ENCODE peak calls at places on chromosomes 6 and 20, in four cellular contexts. One of them, this sample, is unnamed.

GRCh38 chr20:37711987-37712961 is 18.4 kb downstream of the CTNNBL1 start:
- DNase-seq in Kasumi-1: no peak
- DNase-seq in effector CD4-positive, alpha-beta T cell: no peak
- DNase-seq in RPMI8226: no peak
- DNase-seq in this sample: no peak

GRCh38 chr20:20393770-20394169 is 25.9 kb downstream of the INSM1 start:
- DNase-seq in Kasumi-1: peak
- DNase-seq in effector CD4-positive, alpha-beta T cell: no peak
- DNase-seq in RPMI8226: no peak
- DNase-seq in this sample: peak

GRCh38 chr6:487956-488355 is 96.4 kb downstream of the IRF4 start:
- DNase-seq in effector CD4-positive, alpha-beta T cell: no peak
- DNase-seq in RPMI8226: no peak
- DNase-seq in Kasumi-1: no peak
- DNase-seq in this sample: peak

GRCh38 chr6:6176132-6176531 is 144.3 kb downstream of the F13A1 start:
- DNase-seq in effector CD4-positive, alpha-beta T cell: no peak
- DNase-seq in Kasumi-1: no peak
- DNase-seq in RPMI8226: no peak
- DNase-seq in this sample: no peak

GRCh38 chr6:105346052-105346451 is 56.8 kb downstream of the PREP start:
- DNase-seq in Kasumi-1: no peak
- DNase-seq in RPMI8226: no peak
- DNase-seq in effector CD4-positive, alpha-beta T cell: no peak
- DNase-seq in this sample: no peak

GRCh38 chr6:11354019-11354418 is 121.6 kb upstream of the NEDD9 start:
- DNase-seq in Kasumi-1: no peak
- DNase-seq in effector CD4-positive, alpha-beta T cell: peak
- DNase-seq in RPMI8226: no peak
- DNase-seq in this sample: peak

GRCh38 chr20:32155017-32155965 is 45.8 kb downstream of the TM9SF4 start:
- DNase-seq in RPMI8226: peak
- DNase-seq in Kasumi-1: peak
- DNase-seq in effector CD4-positive, alpha-beta T cell: no peak
- DNase-seq in this sample: peak

GRCh38 chr6:141957271-141957670 is 175.5 kb upstream of the GJE1 start:
- DNase-seq in Kasumi-1: no peak
- DNase-seq in RPMI8226: no peak
- DNase-seq in effector CD4-positive, alpha-beta T cell: no peak
- DNase-seq in this sample: no peak

GRCh38 chr6:148926478-148926877 is 179.6 kb downstream of the UST start:
- DNase-seq in Kasumi-1: no peak
- DNase-seq in RPMI8226: no peak
- DNase-seq in effector CD4-positive, alpha-beta T cell: no peak
- DNase-seq in this sample: no peak

GRCh38 chr20:37185681-37186080 is 6.3 kb upstream of the MROH8 start:
- DNase-seq in RPMI8226: peak
- DNase-seq in effector CD4-positive, alpha-beta T cell: no peak
- DNase-seq in Kasumi-1: no peak
- DNase-seq in this sample: no peak

GRCh38 chr6:169923468-169924464 is 172.3 kb downstream of the ERMARD start:
- DNase-seq in effector CD4-positive, alpha-beta T cell: no peak
- DNase-seq in RPMI8226: no peak
- DNase-seq in Kasumi-1: no peak
- DNase-seq in this sample: no peak

GRCh38 chr6:41451515-41452163 is 94.5 kb upstream of the FOXP4 start:
- DNase-seq in effector CD4-positive, alpha-beta T cell: no peak
- DNase-seq in RPMI8226: no peak
- DNase-seq in Kasumi-1: no peak
- DNase-seq in this sample: no peak

GRCh38 chr20:32164984-32165735 is 42.4 kb downstream of the PLAGL2 start:
- DNase-seq in RPMI8226: no peak
- DNase-seq in Kasumi-1: no peak
- DNase-seq in effector CD4-positive, alpha-beta T cell: no peak
- DNase-seq in this sample: no peak

GRCh38 chr6:33505544-33506330 is 51.4 kb downstream of the ZBTB9 start:
- DNase-seq in Kasumi-1: no peak
- DNase-seq in effector CD4-positive, alpha-beta T cell: no peak
- DNase-seq in RPMI8226: no peak
- DNase-seq in this sample: no peak

GRCh38 chr6:72553531-72554202 is 68.2 kb upstream of the KCNQ5 start:
- DNase-seq in RPMI8226: no peak
- DNase-seq in effector CD4-positive, alpha-beta T cell: no peak
- DNase-seq in Kasumi-1: no peak
- DNase-seq in this sample: peak

GRCh38 chr6:15493437-15494168 is 169.2 kb downstream of the DTNBP1 start:
- DNase-seq in Kasumi-1: no peak
- DNase-seq in RPMI8226: no peak
- DNase-seq in effector CD4-positive, alpha-beta T cell: no peak
- DNase-seq in this sample: no peak

GRCh38 chr6:107600111-107600510 is 110.2 kb downstream of the SOBP start:
- DNase-seq in effector CD4-positive, alpha-beta T cell: no peak
- DNase-seq in Kasumi-1: no peak
- DNase-seq in RPMI8226: no peak
- DNase-seq in this sample: no peak

GRCh38 chr6:85569323-85569722 is 24.3 kb downstream of the SNX14 start:
- DNase-seq in Kasumi-1: no peak
- DNase-seq in RPMI8226: no peak
- DNase-seq in effector CD4-positive, alpha-beta T cell: no peak
- DNase-seq in this sample: no peak

GRCh38 chr6:56549014-56549413 is 93.7 kb downstream of the DST start:
- DNase-seq in effector CD4-positive, alpha-beta T cell: no peak
- DNase-seq in Kasumi-1: peak
- DNase-seq in RPMI8226: no peak
- DNase-seq in this sample: no peak

GRCh38 chr6:3791526-3792212 is 40.2 kb upstream of the PXDC1 start:
- DNase-seq in effector CD4-positive, alpha-beta T cell: no peak
- DNase-seq in RPMI8226: no peak
- DNase-seq in Kasumi-1: no peak
- DNase-seq in this sample: no peak

This sample was measured in NB4.